ENCODE peak calls at places on chromosomes 6 and 20, in seven cellular contexts. One of them, this sample, is unnamed.

GRCh38 chr20:46255440-46256104 is 52.7 kb downstream of the CDH22 start:
- DNase-seq in fibroblast of villous mesenchyme: peak; percentile 4
- DNase-seq in dorsolateral prefrontal cortex: peak; percentile 99
- DNase-seq in cardiac muscle cell: peak; percentile 61
- DNase-seq in left ventricle myocardium inferior: peak; percentile 78
- DNase-seq in GM12865: peak; percentile 2
- DNase-seq in nephron progenitor cell: no peak
- DNase-seq in this sample: no peak

GRCh38 chr6:33609444-33610034 is 11.6 kb upstream of the ITPR3 start:
- DNase-seq in dorsolateral prefrontal cortex: no peak
- DNase-seq in cardiac muscle cell: peak; percentile 55
- DNase-seq in fibroblast of villous mesenchyme: no peak
- DNase-seq in left ventricle myocardium inferior: peak; percentile 63
- DNase-seq in GM12865: no peak
- DNase-seq in nephron progenitor cell: no peak
- DNase-seq in this sample: no peak

GRCh38 chr6:154056536-154056935 is 17.5 kb downstream of the OPRM1 start:
- DNase-seq in cardiac muscle cell: no peak
- DNase-seq in fibroblast of villous mesenchyme: no peak
- DNase-seq in left ventricle myocardium inferior: no peak
- DNase-seq in GM12865: no peak
- DNase-seq in nephron progenitor cell: no peak
- DNase-seq in dorsolateral prefrontal cortex: peak; percentile 44
- DNase-seq in this sample: no peak

GRCh38 chr6:153312633-153313032 is 181.6 kb upstream of the RGS17 start:
- DNase-seq in fibroblast of villous mesenchyme: peak; percentile 62
- DNase-seq in nephron progenitor cell: peak; percentile 25
- DNase-seq in cardiac muscle cell: peak; percentile 68
- DNase-seq in dorsolateral prefrontal cortex: peak; percentile 9
- DNase-seq in GM12865: peak; percentile 49
- DNase-seq in left ventricle myocardium inferior: peak; percentile 16
- DNase-seq in this sample: peak; percentile 9

GRCh38 chr6:135322427-135323201 is 141.5 kb downstream of the MYB start:
- DNase-seq in fibroblast of villous mesenchyme: no peak
- DNase-seq in left ventricle myocardium inferior: no peak
- DNase-seq in nephron progenitor cell: no peak
- DNase-seq in dorsolateral prefrontal cortex: no peak
- DNase-seq in GM12865: peak; percentile 72
- DNase-seq in cardiac muscle cell: no peak
- DNase-seq in this sample: no peak

GRCh38 chr6:15496345-15497131 is 166.3 kb downstream of the DTNBP1 start:
- DNase-seq in cardiac muscle cell: no peak
- DNase-seq in fibroblast of villous mesenchyme: no peak
- DNase-seq in left ventricle myocardium inferior: no peak
- DNase-seq in GM12865: no peak
- DNase-seq in nephron progenitor cell: no peak
- DNase-seq in dorsolateral prefrontal cortex: no peak
- DNase-seq in this sample: no peak

GRCh38 chr6:40582892-40583291 is 4.3 kb downstream of the LRFN2 start:
- DNase-seq in cardiac muscle cell: no peak
- DNase-seq in nephron progenitor cell: no peak
- DNase-seq in fibroblast of villous mesenchyme: no peak
- DNase-seq in GM12865: no peak
- DNase-seq in left ventricle myocardium inferior: no peak
- DNase-seq in dorsolateral prefrontal cortex: no peak
- DNase-seq in this sample: no peak

GRCh38 chr6:33199687-33200233 is 705 bp downstream of the RXRB start:
- DNase-seq in GM12865: peak; percentile 91
- DNase-seq in dorsolateral prefrontal cortex: no peak
- DNase-seq in cardiac muscle cell: peak; percentile 70
- DNase-seq in fibroblast of villous mesenchyme: peak; percentile 81
- DNase-seq in nephron progenitor cell: no peak
- DNase-seq in left ventricle myocardium inferior: peak; percentile 77
- DNase-seq in this sample: no peak

GRCh38 chr20:8020314-8021079 is 936 bp upstream of the TMX4 start:
- DNase-seq in fibroblast of villous mesenchyme: peak; percentile 55
- DNase-seq in cardiac muscle cell: peak; percentile 20
- DNase-seq in nephron progenitor cell: no peak
- DNase-seq in dorsolateral prefrontal cortex: no peak
- DNase-seq in left ventricle myocardium inferior: no peak
- DNase-seq in GM12865: peak; percentile 76
- DNase-seq in this sample: no peak

GRCh38 chr6:133306876-133307275 is 65.7 kb downstream of the EYA4 start:
- DNase-seq in fibroblast of villous mesenchyme: no peak
- DNase-seq in cardiac muscle cell: peak; percentile 3
- DNase-seq in nephron progenitor cell: no peak
- DNase-seq in dorsolateral prefrontal cortex: no peak
- DNase-seq in GM12865: no peak
- DNase-seq in left ventricle myocardium inferior: no peak
- DNase-seq in this sample: no peak

GRCh38 chr6:56288347-56288746 is 41.0 kb upstream of the COL21A1 start:
- DNase-seq in dorsolateral prefrontal cortex: no peak
- DNase-seq in GM12865: no peak
- DNase-seq in cardiac muscle cell: no peak
- DNase-seq in nephron progenitor cell: no peak
- DNase-seq in left ventricle myocardium inferior: no peak
- DNase-seq in fibroblast of villous mesenchyme: no peak
- DNase-seq in this sample: no peak

GRCh38 chr20:6590891-6591679 is 176.4 kb upstream of the BMP2 start:
- DNase-seq in GM12865: no peak
- DNase-seq in dorsolateral prefrontal cortex: no peak
- DNase-seq in nephron progenitor cell: no peak
- DNase-seq in fibroblast of villous mesenchyme: peak; percentile 28
- DNase-seq in left ventricle myocardium inferior: no peak
- DNase-seq in cardiac muscle cell: peak; percentile 69
- DNase-seq in this sample: no peak

GRCh38 chr6:159693894-159694545 is 979 bp upstream of the SOD2 start:
- DNase-seq in nephron progenitor cell: no peak
- DNase-seq in cardiac muscle cell: peak; percentile 41
- DNase-seq in left ventricle myocardium inferior: no peak
- DNase-seq in GM12865: peak; percentile 47
- DNase-seq in fibroblast of villous mesenchyme: peak; percentile 76
- DNase-seq in dorsolateral prefrontal cortex: peak; percentile 21
- DNase-seq in this sample: no peak

GRCh38 chr20:38965264-38965663 is 3.1 kb downstream of the DHX35 start:
- DNase-seq in dorsolateral prefrontal cortex: no peak
- DNase-seq in fibroblast of villous mesenchyme: no peak
- DNase-seq in cardiac muscle cell: no peak
- DNase-seq in left ventricle myocardium inferior: no peak
- DNase-seq in GM12865: no peak
- DNase-seq in nephron progenitor cell: no peak
- DNase-seq in this sample: no peak

GRCh38 chr20:38963745-38964144 is 1.6 kb downstream of the DHX35 start:
- DNase-seq in nephron progenitor cell: no peak
- DNase-seq in left ventricle myocardium inferior: no peak
- DNase-seq in GM12865: no peak
- DNase-seq in cardiac muscle cell: no peak
- DNase-seq in dorsolateral prefrontal cortex: no peak
- DNase-seq in fibroblast of villous mesenchyme: no peak
- DNase-seq in this sample: no peak

GRCh38 chr20:38962898-38963484 is 847 bp downstream of the DHX35 start:
- DNase-seq in left ventricle myocardium inferior: no peak
- DNase-seq in nephron progenitor cell: no peak
- DNase-seq in fibroblast of villous mesenchyme: no peak
- DNase-seq in cardiac muscle cell: no peak
- DNase-seq in GM12865: no peak
- DNase-seq in dorsolateral prefrontal cortex: no peak
- DNase-seq in this sample: no peak

GRCh38 chr20:38961530-38962043 is 557 bp upstream of the DHX35 start:
- DNase-seq in nephron progenitor cell: no peak
- DNase-seq in GM12865: peak; percentile 42
- DNase-seq in left ventricle myocardium inferior: no peak
- DNase-seq in dorsolateral prefrontal cortex: no peak
- DNase-seq in cardiac muscle cell: no peak
- DNase-seq in fibroblast of villous mesenchyme: no peak
- DNase-seq in this sample: no peak

DNA sequence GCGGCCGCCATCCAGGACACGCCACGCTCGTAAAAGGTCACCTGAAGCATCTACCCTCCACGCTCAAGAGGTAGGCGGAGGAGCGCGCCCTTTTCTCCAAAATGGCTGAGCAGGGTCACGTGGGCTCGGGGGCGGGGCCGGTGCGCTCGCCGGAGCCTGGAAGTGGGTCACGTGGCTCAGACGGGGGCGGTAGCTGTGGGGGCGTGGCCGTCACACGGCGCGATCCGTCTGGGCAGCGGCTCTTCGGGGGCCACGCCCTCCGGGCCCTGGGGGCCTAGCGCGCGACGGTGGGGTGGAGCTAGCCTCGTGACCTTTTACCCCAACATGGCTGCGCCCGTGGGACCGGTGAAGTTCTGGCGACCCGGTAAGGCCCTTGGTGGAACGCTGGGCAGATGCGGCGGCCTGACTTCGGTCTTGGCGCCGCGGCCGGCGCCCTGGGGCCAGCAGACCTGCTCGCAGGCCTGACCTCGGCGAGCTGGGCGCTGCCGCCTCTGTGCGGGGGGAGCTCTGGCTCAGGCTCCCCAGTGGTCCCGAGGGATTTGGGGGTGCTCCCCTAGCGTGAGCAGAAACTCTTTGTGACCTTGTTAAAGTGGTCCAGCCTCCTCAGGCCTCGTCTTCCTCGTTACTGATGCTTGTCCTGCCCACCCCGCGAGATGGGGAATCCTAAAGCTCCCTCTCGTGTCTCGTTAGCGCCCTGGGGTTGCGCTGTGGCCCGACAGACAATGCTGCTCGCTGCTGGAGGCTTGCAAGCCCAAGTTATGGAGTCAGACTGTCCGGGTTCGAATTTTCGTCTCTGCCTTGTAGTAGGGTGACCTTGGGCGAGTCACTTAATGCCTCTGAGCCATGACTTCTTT is at the start of gene DHX35:
- DNase-seq in nephron progenitor cell: peak; percentile 99
- DNase-seq in GM12865: peak; percentile 99
- DNase-seq in dorsolateral prefrontal cortex: peak; percentile 99
- DNase-seq in cardiac muscle cell: peak; percentile 99
- DNase-seq in fibroblast of villous mesenchyme: peak; percentile 96
- DNase-seq in left ventricle myocardium inferior: peak; percentile 99
- DNase-seq in this sample: peak; percentile 95
- TF ChIP-seq CTCF in nephron progenitor cell: no peak
- TF ChIP-seq CTCF in GM12865: peak; percentile 30
- TF ChIP-seq CTCF in dorsolateral prefrontal cortex: peak; percentile 30
- TF ChIP-seq CTCF in cardiac muscle cell: peak; percentile 49
- TF ChIP-seq CTCF in fibroblast of villous mesenchyme: peak; percentile 42
- TF ChIP-seq CTCF in left ventricle myocardium inferior: peak; percentile 47
- TF ChIP-seq CTCF in this sample: peak; percentile 38

GRCh38 chr6:111032493-111033140 is 50.8 kb downstream of the RPF2 start:
- DNase-seq in cardiac muscle cell: peak; percentile 64
- DNase-seq in nephron progenitor cell: no peak
- DNase-seq in dorsolateral prefrontal cortex: no peak
- DNase-seq in fibroblast of villous mesenchyme: no peak
- DNase-seq in GM12865: no peak
- DNase-seq in left ventricle myocardium inferior: no peak
- DNase-seq in this sample: no peak
- TF ChIP-seq CTCF in cardiac muscle cell: peak; percentile 22
- TF ChIP-seq CTCF in nephron progenitor cell: no peak
- TF ChIP-seq CTCF in dorsolateral prefrontal cortex: no peak
- TF ChIP-seq CTCF in fibroblast of villous mesenchyme: no peak
- TF ChIP-seq CTCF in GM12865: no peak
- TF ChIP-seq CTCF in left ventricle myocardium inferior: peak; percentile 36
- TF ChIP-seq CTCF in this sample: no peak

DNA sequence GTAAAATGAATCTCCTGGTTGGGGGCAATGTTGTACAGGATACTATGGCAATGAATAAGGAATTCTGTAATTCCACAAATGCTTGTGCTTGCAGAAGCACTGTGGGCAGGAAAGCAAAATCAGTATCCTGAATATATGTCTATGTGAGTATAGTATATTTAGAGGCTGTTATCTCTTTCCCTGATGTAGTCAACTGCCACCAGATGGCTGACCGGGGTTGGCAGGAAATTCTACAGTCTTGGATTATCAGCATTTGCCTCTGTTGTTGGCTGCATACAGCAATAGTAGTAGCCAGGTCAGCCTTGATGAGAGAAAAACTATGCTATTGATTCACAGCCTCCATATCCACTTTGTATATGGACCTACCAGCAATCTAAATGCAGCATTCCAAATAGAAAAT is 425.1 kb upstream of the JAG1 start:
- DNase-seq in GM12865: no peak
- DNase-seq in left ventricle myocardium inferior: no peak
- DNase-seq in cardiac muscle cell: no peak
- DNase-seq in dorsolateral prefrontal cortex: no peak
- DNase-seq in nephron progenitor cell: no peak
- DNase-seq in fibroblast of villous mesenchyme: no peak
- DNase-seq in this sample: no peak
- TF ChIP-seq CTCF in GM12865: peak; percentile 2
- TF ChIP-seq CTCF in left ventricle myocardium inferior: peak; percentile 47
- TF ChIP-seq CTCF in cardiac muscle cell: no peak
- TF ChIP-seq CTCF in dorsolateral prefrontal cortex: no peak
- TF ChIP-seq CTCF in nephron progenitor cell: no peak
- TF ChIP-seq CTCF in fibroblast of villous mesenchyme: peak; percentile 33
- TF ChIP-seq CTCF in this sample: no peak

GRCh38 chr20:20018366-20018765 is 1.2 kb downstream of the NAA20 start:
- DNase-seq in nephron progenitor cell: no peak
- DNase-seq in left ventricle myocardium inferior: no peak
- DNase-seq in GM12865: no peak
- DNase-seq in cardiac muscle cell: no peak
- DNase-seq in fibroblast of villous mesenchyme: no peak
- DNase-seq in dorsolateral prefrontal cortex: no peak
- DNase-seq in this sample: no peak
- TF ChIP-seq CTCF in nephron progenitor cell: no peak
- TF ChIP-seq CTCF in left ventricle myocardium inferior: no peak
- TF ChIP-seq CTCF in GM12865: no peak
- TF ChIP-seq CTCF in cardiac muscle cell: no peak
- TF ChIP-seq CTCF in fibroblast of villous mesenchyme: no peak
- TF ChIP-seq CTCF in dorsolateral prefrontal cortex: no peak
- TF ChIP-seq CTCF in this sample: no peak

DNA sequence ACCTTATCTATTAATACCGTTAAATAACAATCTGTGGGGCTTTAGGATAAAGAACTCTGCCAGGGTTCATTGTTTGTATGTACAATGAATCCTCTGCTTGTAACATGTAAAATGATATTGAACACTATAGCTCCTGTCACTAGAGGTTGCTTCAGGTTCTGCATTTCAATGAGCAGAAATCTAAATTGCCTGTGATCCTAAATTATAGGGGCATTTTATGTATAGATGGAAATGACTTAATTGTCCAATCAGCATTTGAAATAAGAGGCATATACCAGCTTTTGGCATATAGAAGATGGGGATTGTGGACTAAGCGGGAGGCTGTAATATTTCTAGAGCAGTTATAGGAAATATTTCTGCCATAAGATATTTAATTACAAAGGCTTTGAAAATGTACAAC is 2.0 kb downstream of the NCOA3 start:
- DNase-seq in GM12865: peak; percentile 28
- DNase-seq in left ventricle myocardium inferior: no peak
- DNase-seq in dorsolateral prefrontal cortex: no peak
- DNase-seq in cardiac muscle cell: no peak
- DNase-seq in nephron progenitor cell: no peak
- DNase-seq in fibroblast of villous mesenchyme: no peak
- DNase-seq in this sample: no peak
- TF ChIP-seq CTCF in GM12865: no peak
- TF ChIP-seq CTCF in left ventricle myocardium inferior: no peak
- TF ChIP-seq CTCF in dorsolateral prefrontal cortex: no peak
- TF ChIP-seq CTCF in cardiac muscle cell: no peak
- TF ChIP-seq CTCF in nephron progenitor cell: no peak
- TF ChIP-seq CTCF in fibroblast of villous mesenchyme: no peak
- TF ChIP-seq CTCF in this sample: no peak

GRCh38 chr6:85678602-85679444 is 36.1 kb upstream of the SYNCRIP start:
- DNase-seq in left ventricle myocardium inferior: peak; percentile 98
- DNase-seq in dorsolateral prefrontal cortex: peak; percentile 98
- DNase-seq in GM12865: peak; percentile 100
- DNase-seq in cardiac muscle cell: peak; percentile 99
- DNase-seq in fibroblast of villous mesenchyme: peak; percentile 99
- DNase-seq in nephron progenitor cell: peak; percentile 95
- DNase-seq in this sample: peak; percentile 99
- TF ChIP-seq CTCF in left ventricle myocardium inferior: no peak
- TF ChIP-seq CTCF in dorsolateral prefrontal cortex: no peak
- TF ChIP-seq CTCF in GM12865: no peak
- TF ChIP-seq CTCF in cardiac muscle cell: no peak
- TF ChIP-seq CTCF in fibroblast of villous mesenchyme: peak; percentile 9
- TF ChIP-seq CTCF in nephron progenitor cell: no peak
- TF ChIP-seq CTCF in this sample: peak; percentile 17

GRCh38 chr6:89081129-89081422 is 525 bp downstream of the PNRC1 start:
- DNase-seq in dorsolateral prefrontal cortex: no peak
- DNase-seq in nephron progenitor cell: no peak
- DNase-seq in GM12865: no peak
- DNase-seq in left ventricle myocardium inferior: no peak
- DNase-seq in fibroblast of villous mesenchyme: no peak
- DNase-seq in cardiac muscle cell: no peak
- DNase-seq in this sample: no peak
- TF ChIP-seq CTCF in dorsolateral prefrontal cortex: no peak
- TF ChIP-seq CTCF in nephron progenitor cell: no peak
- TF ChIP-seq CTCF in GM12865: no peak
- TF ChIP-seq CTCF in left ventricle myocardium inferior: no peak
- TF ChIP-seq CTCF in fibroblast of villous mesenchyme: no peak
- TF ChIP-seq CTCF in cardiac muscle cell: no peak
- TF ChIP-seq CTCF in this sample: no peak